ENCODE peak calls at places on chromosomes 1 and 21, in nine cellular contexts. U is prostate gland, I is adrenal gland, T is suprapubic skin, M is stomach, D is H54, A is A549, H is GM12891, S is endothelial cell of umbilical vein. R is an unnamed sample.

GRCh38 chr21:26941436-26941835 is 25.5 kb downstream of the ADAMTS5 start:
- DNase-seq in U (no peak), S (no peak), D (no peak), M (no peak), I (no peak), H (no peak), A (no peak), T (no peak), R (no peak)

GRCh38 chr1:7993593-7994479 is 32.3 kb downstream of the ERRFI1 start:
- DNase-seq in T (no peak), U (no peak), D (no peak), I (no peak), A (no peak), S (no peak), H (no peak), M (no peak), R (no peak)

GRCh38 chr1:107963601-107964396 is 1.2 kb downstream of the VAV3 start:
- DNase-seq in M (peak), S (peak), D (no peak), A (no peak), I (no peak), U (peak), H (peak), T (peak), R (no peak)

GRCh38 chr1:20587639-20588017 is 1.3 kb upstream of the CDA start:
- DNase-seq in S (no peak), T (no peak), U (no peak), I (no peak), H (no peak), A (no peak), D (no peak), M (no peak), R (no peak)

GRCh38 chr1:165057956-165058355 is 298.6 kb downstream of the LMX1A start:
- DNase-seq in M (no peak), U (no peak), H (no peak), A (no peak), T (no peak), I (no peak), S (no peak), D (no peak), R (no peak)

GRCh38 chr21:35843911-35844667 is 216.2 kb downstream of the SETD4 start:
- DNase-seq in U (no peak), D (no peak), M (no peak), H (no peak), I (no peak), S (no peak), T (peak), A (no peak), R (no peak)

GRCh38 chr1:71068325-71069240 is 12.3 kb downstream of the ZRANB2 start:
- DNase-seq in I (no peak), A (no peak), H (no peak), T (no peak), U (no peak), D (no peak), M (no peak), S (no peak), R (no peak)

GRCh38 chr1:67952071-67952470 is 98.4 kb downstream of the DIRAS3 start:
- DNase-seq in S (peak), A (no peak), I (no peak), T (no peak), H (no peak), M (no peak), U (no peak), D (no peak), R (no peak)

GRCh38 chr1:39105841-39106765 is 80.0 kb downstream of the NDUFS5 start:
- DNase-seq in M (peak), D (peak), T (peak), A (no peak), S (peak), I (peak), U (peak), H (no peak), R (peak)

GRCh38 chr1:160907976-160908375 is 23.0 kb upstream of the ITLN1 start:
- DNase-seq in T (no peak), I (no peak), D (no peak), A (no peak), M (peak), H (no peak), U (peak), S (peak), R (peak)

GRCh38 chr1:160904783-160905616 is 20.0 kb upstream of the ITLN1 start:
- DNase-seq in A (no peak), T (no peak), I (no peak), D (no peak), S (peak), M (no peak), U (no peak), H (no peak), R (no peak)

GRCh38 chr1:160901768-160902167 is 16.8 kb upstream of the ITLN1 start:
- DNase-seq in M (no peak), A (no peak), S (no peak), D (no peak), T (no peak), I (no peak), U (no peak), H (no peak), R (no peak)

GRCh38 chr1:160910351-160910750 is 25.4 kb upstream of the ITLN1 start:
- DNase-seq in H (no peak), M (peak), D (no peak), I (no peak), S (no peak), T (no peak), U (no peak), A (no peak), R (no peak)

DNA sequence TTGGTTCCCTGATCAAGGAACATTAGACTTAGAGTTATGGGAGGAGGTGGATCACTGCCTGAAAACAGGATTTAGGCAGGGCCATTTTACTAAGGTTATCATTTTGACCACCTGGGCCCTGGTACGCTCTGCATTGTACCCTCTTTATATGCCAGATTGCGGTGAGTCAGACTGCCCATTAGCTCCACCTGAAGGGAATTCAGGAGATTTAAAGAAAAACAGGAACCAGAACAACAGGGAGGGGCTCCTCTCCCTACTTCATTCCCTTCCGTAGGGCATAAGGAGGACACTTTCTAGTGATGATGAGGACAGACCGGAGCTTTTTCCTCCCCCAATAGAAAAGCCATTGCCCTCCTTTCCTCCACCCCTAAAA is 20.6 kb upstream of the ITLN1 start:
- DNase-seq in U (no peak), A (no peak), I (no peak), S (peak), T (no peak), H (no peak), D (no peak), M (no peak), R (no peak)
- TF ChIP-seq POLR2A in U (no peak), A (no peak), I (no peak), S (no peak), T (no peak), H (no peak), D (no peak), M (no peak), R (no peak)

GRCh38 chr1:26788836-26789611 is 1.3 kb downstream of the PIGV start:
- DNase-seq in S (peak), T (peak), I (peak), M (peak), D (no peak), H (peak), U (peak), A (peak), R (peak)
- TF ChIP-seq POLR2A in S (peak), T (no peak), I (peak), M (no peak), D (no peak), H (peak), U (peak), A (no peak), R (peak)

DNA sequence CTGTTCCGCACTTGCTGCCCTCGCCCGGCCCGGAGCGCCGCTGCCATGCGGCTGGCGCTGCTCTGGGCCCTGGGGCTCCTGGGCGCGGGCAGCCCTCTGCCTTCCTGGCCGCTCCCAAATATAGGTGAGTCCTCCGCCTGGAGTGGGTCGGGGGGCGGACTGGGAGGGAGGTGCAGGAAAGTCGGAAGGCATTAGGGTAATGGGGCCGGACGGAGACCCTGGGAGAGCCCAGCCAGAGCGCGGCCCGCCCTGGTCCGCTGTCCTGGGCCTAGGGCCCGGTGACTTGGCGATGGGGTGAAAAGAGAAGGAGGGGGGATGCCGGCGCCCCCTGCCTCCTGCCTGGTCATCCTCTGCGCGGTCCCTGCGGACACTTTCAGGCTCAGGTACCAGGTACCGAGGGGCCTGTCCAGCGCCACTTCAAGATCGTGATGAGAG is 243 bp downstream of the ADAM15 start:
- DNase-seq in D (no peak), T (no peak), H (no peak), I (no peak), U (no peak), M (no peak), A (no peak), S (no peak), R (no peak)
- TF ChIP-seq POLR2A in D (no peak), T (no peak), H (no peak), I (no peak), U (peak), M (no peak), A (peak), S (peak), R (peak)

DNA sequence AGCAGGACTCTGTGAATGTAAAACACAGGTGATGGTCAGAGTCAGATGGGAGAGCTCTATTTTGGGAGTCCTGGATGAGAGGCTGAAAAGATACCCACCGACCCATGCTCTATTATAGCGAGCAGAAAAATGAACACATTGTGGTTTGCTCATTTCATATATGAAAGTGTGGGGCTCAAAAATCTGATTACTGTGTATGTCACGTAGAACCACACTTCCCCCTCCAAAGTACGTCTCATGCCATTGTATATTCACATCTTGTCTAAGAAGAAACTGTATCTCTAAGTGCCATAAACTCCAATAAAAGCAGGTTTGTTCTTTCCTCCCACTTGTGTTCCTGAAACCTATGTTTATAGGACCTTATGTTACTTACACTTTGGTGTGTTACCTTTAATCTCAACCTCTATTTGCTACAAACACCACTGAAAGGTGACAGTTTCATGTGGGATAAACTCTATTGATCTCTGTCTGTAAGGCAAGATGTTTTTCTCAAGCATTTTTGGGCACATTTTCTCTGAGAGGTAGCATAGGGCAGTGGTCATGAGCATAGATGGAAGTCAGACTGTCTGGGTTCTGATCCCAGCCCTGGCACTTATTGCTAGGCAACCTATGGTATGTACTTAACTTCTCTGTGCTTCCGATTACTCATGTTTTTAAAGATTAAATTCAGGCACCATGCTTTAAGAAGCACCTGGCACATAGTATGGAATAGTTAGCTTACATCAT is 214.4 kb downstream of the ST6GALNAC3 start:
- DNase-seq in I (no peak), H (no peak), D (no peak), M (no peak), S (no peak), A (no peak), U (no peak), T (no peak), R (no peak)
- TF ChIP-seq POLR2A in I (no peak), H (no peak), D (no peak), M (no peak), S (no peak), A (no peak), U (no peak), T (no peak), R (no peak)

R was measured in ovary.